ENCODE peak calls at places on chromosomes 13 and 19, in four cellular contexts. One of them, this sample, is unnamed.

GRCh38 chr13:55402867-55403266 is 1737.9 kb upstream of the PRR20A start:
- DNase-seq in GM12878: no peak
- DNase-seq in body of pancreas: no peak
- DNase-seq in Caco-2: no peak
- DNase-seq in this sample: no peak

GRCh38 chr13:27465611-27466010 is 15.2 kb upstream of the MTIF3 start:
- DNase-seq in GM12878: no peak
- DNase-seq in body of pancreas: no peak
- DNase-seq in Caco-2: no peak
- DNase-seq in this sample: no peak

GRCh38 chr19:41351339-41352245 is 2.1 kb downstream of the TGFB1 start:
- DNase-seq in GM12878: no peak
- DNase-seq in Caco-2: no peak
- DNase-seq in body of pancreas: peak; percentile 55
- DNase-seq in this sample: no peak

GRCh38 chr13:110869231-110869804 is 45.6 kb downstream of the ANKRD10 start:
- DNase-seq in GM12878: no peak
- DNase-seq in Caco-2: no peak
- DNase-seq in body of pancreas: no peak
- DNase-seq in this sample: no peak

GRCh38 chr13:27293873-27294515 is 23.4 kb downstream of the RASL11A start:
- DNase-seq in body of pancreas: no peak
- DNase-seq in Caco-2: no peak
- DNase-seq in GM12878: no peak
- DNase-seq in this sample: no peak

GRCh38 chr19:56873493-56873892 is 33.0 kb upstream of the PEG3 start:
- DNase-seq in body of pancreas: no peak
- DNase-seq in Caco-2: no peak
- DNase-seq in GM12878: no peak
- DNase-seq in this sample: no peak

GRCh38 chr13:69928262-69928661 is 179.4 kb upstream of the ATXN8OS start:
- DNase-seq in GM12878: no peak
- DNase-seq in body of pancreas: no peak
- DNase-seq in Caco-2: no peak
- DNase-seq in this sample: no peak

GRCh38 chr13:30376426-30377311 is 45.6 kb upstream of the UBE2L5 start:
- DNase-seq in GM12878: peak; percentile 49
- DNase-seq in body of pancreas: no peak
- DNase-seq in Caco-2: no peak
- DNase-seq in this sample: no peak

GRCh38 chr19:14565298-14565679 is 6.6 kb downstream of the NDUFB7 start:
- DNase-seq in GM12878: no peak
- DNase-seq in body of pancreas: no peak
- DNase-seq in Caco-2: no peak
- DNase-seq in this sample: no peak

GRCh38 chr13:111940892-111941291 is 126.1 kb upstream of the SOX1 start:
- DNase-seq in body of pancreas: no peak
- DNase-seq in GM12878: no peak
- DNase-seq in Caco-2: no peak
- DNase-seq in this sample: no peak

GRCh38 chr19:5691930-5692784 is 2.1 kb downstream of the RPL36 start:
- DNase-seq in Caco-2: no peak
- DNase-seq in GM12878: no peak
- DNase-seq in body of pancreas: no peak
- DNase-seq in this sample: no peak

GRCh38 chr13:94305033-94305432 is 174.4 kb downstream of the DCT start:
- DNase-seq in body of pancreas: no peak
- DNase-seq in GM12878: no peak
- DNase-seq in Caco-2: no peak
- DNase-seq in this sample: no peak

GRCh38 chr19:38389101-38389925 is 816 bp downstream of the SPRED3 start:
- DNase-seq in body of pancreas: no peak
- DNase-seq in Caco-2: no peak
- DNase-seq in GM12878: no peak
- DNase-seq in this sample: peak; percentile 48

GRCh38 chr19:29812080-29812880 is 489 bp downstream of the CCNE1 start:
- DNase-seq in Caco-2: no peak
- DNase-seq in body of pancreas: peak; percentile 19
- DNase-seq in GM12878: no peak
- DNase-seq in this sample: no peak

GRCh38 chr19:40229484-40229883 is 3.0 kb upstream of the CCNP start:
- DNase-seq in GM12878: no peak
- DNase-seq in Caco-2: no peak
- DNase-seq in body of pancreas: no peak
- DNase-seq in this sample: peak; percentile 14

GRCh38 chr19:47280183-47280797 is 5.6 kb downstream of the INAFM1 start:
- DNase-seq in GM12878: no peak
- DNase-seq in body of pancreas: peak; percentile 52
- DNase-seq in Caco-2: peak; percentile 68
- DNase-seq in this sample: no peak

GRCh38 chr13:50511877-50512332 is 331.6 kb downstream of the DLEU7 start:
- DNase-seq in Caco-2: no peak
- DNase-seq in GM12878: peak; percentile 12
- DNase-seq in body of pancreas: no peak
- DNase-seq in this sample: no peak

GRCh38 chr19:1503089-1503924 is 9.5 kb downstream of the ADAMTSL5 start:
- DNase-seq in GM12878: no peak
- DNase-seq in Caco-2: no peak
- DNase-seq in body of pancreas: peak; percentile 65
- DNase-seq in this sample: no peak

GRCh38 chr19:33052352-33052972 is 12.2 kb downstream of the RHPN2 start:
- DNase-seq in GM12878: no peak
- DNase-seq in body of pancreas: peak; percentile 27
- DNase-seq in Caco-2: no peak
- DNase-seq in this sample: peak; percentile 55

GRCh38 chr13:59776924-59777690 is 386.6 kb downstream of the DIAPH3 start:
- DNase-seq in body of pancreas: no peak
- DNase-seq in GM12878: peak; percentile 17
- DNase-seq in Caco-2: no peak
- DNase-seq in this sample: peak; percentile 16

GRCh38 chr13:78183737-78184136 is 265.1 kb upstream of the EDNRB start:
- DNase-seq in Caco-2: no peak
- DNase-seq in body of pancreas: no peak
- DNase-seq in GM12878: no peak
- DNase-seq in this sample: no peak

GRCh38 chr19:10191347-10191746 is 3.4 kb downstream of the DNMT1 start:
- DNase-seq in body of pancreas: no peak
- DNase-seq in GM12878: no peak
- DNase-seq in Caco-2: no peak
- DNase-seq in this sample: no peak

GRCh38 chr13:44474122-44474910 is 100.7 kb downstream of the SERP2 start:
- DNase-seq in Caco-2: peak; percentile 54
- DNase-seq in body of pancreas: no peak
- DNase-seq in GM12878: no peak
- DNase-seq in this sample: no peak

GRCh38 chr19:13053238-13053637 is 49.4 kb downstream of the LYL1 start:
- DNase-seq in Caco-2: no peak
- DNase-seq in GM12878: no peak
- DNase-seq in body of pancreas: no peak
- DNase-seq in this sample: no peak

DNA sequence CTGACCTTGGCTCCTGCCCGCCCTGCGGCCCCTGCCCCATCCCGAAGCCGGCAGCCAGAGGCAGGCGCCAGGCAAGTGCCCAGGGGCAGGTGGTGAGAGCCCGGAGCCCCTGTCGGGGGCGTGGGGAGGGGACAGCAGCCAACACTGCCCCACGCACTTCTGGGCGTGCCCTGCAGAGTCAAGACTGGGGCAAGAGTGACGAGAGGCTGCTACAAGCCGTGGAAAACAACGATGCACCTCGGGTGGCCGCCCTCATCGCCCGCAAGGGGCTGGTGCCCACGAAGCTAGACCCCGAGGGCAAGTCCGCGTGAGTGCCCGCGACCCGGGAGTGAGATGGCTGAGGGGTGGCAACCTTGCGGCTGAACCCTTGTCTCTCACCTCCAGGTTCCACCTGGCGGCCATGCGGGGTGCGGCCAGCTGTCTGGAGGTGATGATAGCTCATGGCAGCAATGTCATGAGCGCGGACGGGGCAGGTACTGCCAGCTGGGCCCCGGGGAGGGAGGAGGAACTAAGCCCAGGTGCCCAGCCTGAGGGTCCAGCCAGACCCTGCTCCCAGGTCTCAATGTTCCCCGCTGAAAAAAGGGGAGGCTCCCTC is 17.3 kb downstream of the ANKRD24 start:
- DNase-seq in body of pancreas: no peak
- DNase-seq in GM12878: no peak
- DNase-seq in Caco-2: peak; percentile 55
- DNase-seq in this sample: no peak
- H3K27me3 ChIP-seq in body of pancreas: peaks cover 18% of the 10 kb centered on the region
- H3K27me3 ChIP-seq in GM12878: no peaks in the 10 kb centered on the region
- H3K27me3 ChIP-seq in Caco-2: peaks cover 2% of the 10 kb centered on the region
- H3K27me3 ChIP-seq in this sample: peaks cover 36% of the 10 kb centered on the region

GRCh38 chr19:51721905-51722304 is 1.9 kb downstream of the HAS1 start:
- DNase-seq in GM12878: no peak
- DNase-seq in Caco-2: no peak
- DNase-seq in body of pancreas: no peak
- DNase-seq in this sample: no peak
- H3K27me3 ChIP-seq in GM12878: no peaks in the 10 kb centered on the region
- H3K27me3 ChIP-seq in Caco-2: no peaks in the 10 kb centered on the region
- H3K27me3 ChIP-seq in body of pancreas: peaks cover 3% of the 10 kb centered on the region
- H3K27me3 ChIP-seq in this sample: peaks cover 28% of the 10 kb centered on the region

GRCh38 chr13:33016414-33017409 is at the start of gene KL:
- DNase-seq in body of pancreas: peak; percentile 14
- DNase-seq in Caco-2: no peak
- DNase-seq in GM12878: no peak
- DNase-seq in this sample: no peak
- H3K27me3 ChIP-seq in body of pancreas: peaks cover 8% of the 10 kb centered on the region
- H3K27me3 ChIP-seq in Caco-2: peaks cover 2% of the 10 kb centered on the region
- H3K27me3 ChIP-seq in GM12878: peaks cover 6% of the 10 kb centered on the region
- H3K27me3 ChIP-seq in this sample: peaks cover 17% of the 10 kb centered on the region

GRCh38 chr19:3365447-3366103 is 808 bp upstream of the NFIC start:
- DNase-seq in Caco-2: no peak
- DNase-seq in body of pancreas: peak; percentile 78
- DNase-seq in GM12878: no peak
- DNase-seq in this sample: no peak
- H3K27me3 ChIP-seq in Caco-2: peaks cover 2% of the 10 kb centered on the region
- H3K27me3 ChIP-seq in body of pancreas: no peaks in the 10 kb centered on the region
- H3K27me3 ChIP-seq in GM12878: no peaks in the 10 kb centered on the region
- H3K27me3 ChIP-seq in this sample: no peaks in the 10 kb centered on the region